ENCODE peak calls at places on chromosome 10, in six cellular contexts. O is NCI-H1436; F is activated T-cell treated with anti-CD3 and anti-CD28 coated beads for 24 hours; V is SHP77; G is activated CD4-positive, alpha-beta memory T cell treated with anti-CD3 and anti-CD28 coated beads, Interleukin-2, amount 10 ng/mL, durations not matched to agents 7 days and 5 days; P is neural crest cell. U is an unnamed sample.
A peak's percentile ranks its signal among the peaks of the same experiment; 100 is the strongest.

GRCh38 chr10:130282492-130283233 is 146.5 kb downstream of the GLRX3 start:
- DNase-seq in O (no peak), F (no peak), V (no peak), G (no peak), P (no peak), U (no peak)

GRCh38 chr10:26855186-26855585 is 5.6 kb downstream of the ABI1 start:
- DNase-seq in O (no peak), F (no peak), V (no peak), G (no peak), P (no peak), U (no peak)

GRCh38 chr10:47198221-47198620 is 101.8 kb upstream of the GDF10 start:
- DNase-seq in O (no peak), F (no peak), V (no peak), G (no peak), P (no peak), U (no peak)

GRCh38 chr10:26821699-26822542 is 38.8 kb downstream of the ABI1 start:
- DNase-seq in O (no peak), F (no peak), V (no peak), G (no peak), P (no peak), U (no peak)

GRCh38 chr10:1572519-1573333 is 164.6 kb downstream of the ADARB2 start:
- DNase-seq in O (no peak), F (no peak), V (no peak), G (no peak), P (no peak), U (peak; percentile 67)

GRCh38 chr10:17383801-17384445 is 70.5 kb downstream of the ST8SIA6 start:
- DNase-seq in O (no peak), F (no peak), V (no peak), G (no peak), P (no peak), U (no peak)

GRCh38 chr10:93701903-93702277 is 502 bp downstream of the FRA10AC1 start:
- DNase-seq in O (no peak), F (peak; percentile 4), V (no peak), G (peak; percentile 20), P (no peak), U (no peak)

GRCh38 chr10:24438800-24439199 is 229.9 kb downstream of the KIAA1217 start:
- DNase-seq in O (no peak), F (no peak), V (no peak), G (no peak), P (no peak), U (no peak)

GRCh38 chr10:118057351-118057750 is 10.6 kb upstream of the RAB11FIP2 start:
- DNase-seq in O (no peak), F (no peak), V (no peak), G (no peak), P (no peak), U (no peak)

GRCh38 chr10:130179640-130180039 is 43.4 kb downstream of the GLRX3 start:
- DNase-seq in O (peak; percentile 12), F (peak; percentile 23), V (peak; percentile 3), G (peak; percentile 57), P (no peak), U (peak; percentile 45)

GRCh38 chr10:74821501-74821900 is 4.9 kb upstream of the KAT6B start:
- DNase-seq in O (no peak), F (no peak), V (no peak), G (no peak), P (no peak), U (peak; percentile 87)

GRCh38 chr10:28179490-28180099 is 123.3 kb downstream of the MPP7 start:
- DNase-seq in O (peak; percentile 34), F (peak; percentile 23), V (peak; percentile 63), G (peak; percentile 32), P (peak; percentile 36), U (peak; percentile 0)

GRCh38 chr10:132443605-132443997 is 46.6 kb downstream of the PWWP2B start:
- DNase-seq in O (no peak), F (peak; percentile 62), V (no peak), G (peak; percentile 61), P (no peak), U (no peak)

GRCh38 chr10:49079072-49079471 is 36.2 kb downstream of the VSTM4 start:
- DNase-seq in O (no peak), F (no peak), V (no peak), G (no peak), P (no peak), U (no peak)

GRCh38 chr10:115118346-115118745 is 25.2 kb downstream of the ATRNL1 start:
- DNase-seq in O (no peak), F (no peak), V (no peak), G (no peak), P (no peak), U (no peak)

GRCh38 chr10:22900841-22901601 is 26.8 kb upstream of the ARMC3 start:
- DNase-seq in O (no peak), F (no peak), V (no peak), G (no peak), P (no peak), U (no peak)

GRCh38 chr10:7035111-7035761 is 375.6 kb downstream of the SFMBT2 start:
- DNase-seq in O (no peak), F (peak; percentile 32), V (no peak), G (peak; percentile 22), P (no peak), U (no peak)

GRCh38 chr10:22333667-22334282 is 11.5 kb upstream of the SPAG6 start:
- DNase-seq in O (no peak), F (no peak), V (no peak), G (no peak), P (no peak), U (no peak)

GRCh38 chr10:113895018-113895417 is 40.6 kb downstream of the NHLRC2 start:
- DNase-seq in O (no peak), F (no peak), V (no peak), G (no peak), P (no peak), U (no peak)

GRCh38 chr10:58414270-58415041 is 29.2 kb downstream of the TFAM start:
- DNase-seq in O (no peak), F (no peak), V (no peak), G (no peak), P (no peak), U (no peak)

GRCh38 chr10:132307823-132308587 is at the start of gene STK32C:
- DNase-seq in O (peak; percentile 96), F (peak; percentile 81), V (peak; percentile 33), G (peak; percentile 91), P (peak; percentile 79), U (peak; percentile 43)

GRCh38 chr10:103929396-103929921 is 11.5 kb upstream of the STN1 start:
- DNase-seq in O (peak; percentile 18), F (no peak), V (no peak), G (no peak), P (no peak), U (no peak)

GRCh38 chr10:49398000-49398861 is 2.3 kb upstream of the DRGX start:
- DNase-seq in O (no peak), F (peak; percentile 30), V (no peak), G (peak; percentile 62), P (peak; percentile 61), U (no peak)

GRCh38 chr10:87961314-87961713 is 97.9 kb downstream of the PTEN start:
- DNase-seq in O (no peak), F (no peak), V (no peak), G (no peak), P (no peak), U (no peak)

GRCh38 chr10:131081386-131081785 is 230.1 kb downstream of the TCERG1L start:
- DNase-seq in O (no peak), F (no peak), V (no peak), G (no peak), P (no peak), U (no peak)

GRCh38 chr10:31188792-31189406 is 130.1 kb upstream of the ZEB1 start:
- DNase-seq in O (no peak), F (no peak), V (no peak), G (no peak), P (no peak), U (no peak)

GRCh38 chr10:15715619-15716227 is 4.0 kb downstream of the ITGA8 start:
- DNase-seq in O (no peak), F (no peak), V (no peak), G (no peak), P (no peak), U (no peak)

GRCh38 chr10:120824864-120825263 is 26.3 kb upstream of the WDR11 start:
- DNase-seq in O (no peak), F (no peak), V (no peak), G (peak; percentile 17), P (peak; percentile 43), U (no peak)

GRCh38 chr10:75043256-75044121 is 68.0 kb upstream of the SAMD8 start:
- DNase-seq in O (no peak), F (peak; percentile 26), V (no peak), G (peak; percentile 64), P (no peak), U (no peak)

GRCh38 chr10:3806603-3807002 is 21.6 kb upstream of the KLF6 start:
- DNase-seq in O (peak; percentile 61), F (no peak), V (no peak), G (peak; percentile 54), P (no peak), U (peak; percentile 61)

GRCh38 chr10:80406249-80406648 is 2.1 kb upstream of the PRXL2A start:
- DNase-seq in O (no peak), F (no peak), V (no peak), G (no peak), P (no peak), U (no peak)

GRCh38 chr10:87605656-87606308 is 53.9 kb upstream of the PAPSS2 start:
- DNase-seq in O (no peak), F (no peak), V (no peak), G (no peak), P (no peak), U (no peak)

GRCh38 chr10:127774771-127775559 is 38.0 kb downstream of the FOXI2 start:
- DNase-seq in O (no peak), F (no peak), V (no peak), G (no peak), P (peak; percentile 14), U (no peak)

GRCh38 chr10:103491729-103492364 is 1.7 kb upstream of the NEURL1 start:
- DNase-seq in O (no peak), F (no peak), V (peak; percentile 49), G (no peak), P (no peak), U (no peak)

GRCh38 chr10:85319150-85319549 is 990.8 kb downstream of the CCSER2 start:
- DNase-seq in O (peak; percentile 29), F (no peak), V (no peak), G (no peak), P (no peak), U (peak; percentile 17)

U was measured in NCI-H748 treated with DMSO at 0.1 percent for 48 hours.